ENCODE peak calls at places on chromosomes 4 and X, in four cellular contexts. P is ELF-1, D is T47D, E is iPS DF 6.9. C is an unnamed sample.

GRCh38 chr4:173503330-173504180 is 26.5 kb downstream of the HAND2 start:
- DNase-seq in P (no peak), D (no peak), E (no peak), C (peak)

GRCh38 chr4:6963139-6963611 is 53.5 kb downstream of the TBC1D14 start:
- DNase-seq in P (no peak), D (no peak), E (no peak), C (no peak)

GRCh38 chrX:51837926-51838325 is 55.5 kb upstream of the MAGED1 start:
- DNase-seq in P (no peak), D (no peak), E (no peak), C (no peak)

GRCh38 chrX:20968996-20969395 is 405.2 kb upstream of the CNKSR2 start:
- DNase-seq in P (peak), D (no peak), E (no peak), C (no peak)

GRCh38 chr4:174763454-174764104 is 65.5 kb downstream of the GLRA3 start:
- DNase-seq in P (no peak), D (no peak), E (no peak), C (no peak)

GRCh38 chr4:6221296-6221850 is 21.0 kb upstream of the JAKMIP1 start:
- DNase-seq in P (peak), D (no peak), E (no peak), C (no peak)

GRCh38 chr4:86730310-86730709 is 118.9 kb downstream of the SLC10A6 start:
- DNase-seq in P (peak), D (no peak), E (peak), C (no peak)

GRCh38 chr4:128130621-128131020 is 69.5 kb downstream of the LARP1B start:
- DNase-seq in P (no peak), D (no peak), E (no peak), C (no peak)

GRCh38 chrX:7941390-7942042 is 14.3 kb upstream of the PNPLA4 start:
- DNase-seq in P (peak), D (no peak), E (no peak), C (peak)

GRCh38 chr4:40227284-40227683 is 30.5 kb downstream of the RHOH start:
- DNase-seq in P (no peak), D (no peak), E (no peak), C (no peak)

GRCh38 chrX:121008920-121009319 is 23.4 kb upstream of the CT47A1 start:
- DNase-seq in P (no peak), D (no peak), E (no peak), C (peak)

GRCh38 chr4:26015133-26015651 is 101.2 kb downstream of the SMIM20 start:
- DNase-seq in P (no peak), D (no peak), E (no peak), C (no peak)

GRCh38 chr4:79232555-79232954 is 93.3 kb downstream of the NAA11 start:
- DNase-seq in P (no peak), D (peak), E (no peak), C (no peak)

C was measured in HuH-7.